ENCODE peak calls at places on chromosomes 2 and 18, in seven cellular contexts. F, B, Y, H, S, M and I are unnamed samples.

GRCh38 chr2:74777161-74777900 is 56.6 kb upstream of the HK2 start:
- DNase-seq in F (no peak), B (no peak), Y (no peak), H (no peak), S (no peak), M (no peak), I (no peak)

GRCh38 chr18:30039201-30039600 is 1003.3 kb downstream of the DSC3 start:
- DNase-seq in F (no peak), B (no peak), Y (no peak), H (no peak), S (no peak), M (no peak), I (no peak)

GRCh38 chr2:40962026-40962425 is 510.1 kb upstream of the SLC8A1 start:
- DNase-seq in F (no peak), B (no peak), Y (no peak), H (no peak), S (no peak), M (no peak), I (no peak)

GRCh38 chr2:29844713-29845320 is 76.6 kb downstream of the ALK start:
- DNase-seq in F (no peak), B (no peak), Y (peak; percentile 2), H (peak; percentile 74), S (no peak), M (peak; percentile 61), I (no peak)

GRCh38 chr2:134706587-134707329 is 12.0 kb downstream of the TMEM163 start:
- DNase-seq in F (no peak), B (no peak), Y (no peak), H (no peak), S (no peak), M (peak; percentile 88), I (no peak)

GRCh38 chr2:219634171-219634940 is 6.9 kb downstream of the SLC4A3 start:
- DNase-seq in F (no peak), B (no peak), Y (no peak), H (peak; percentile 16), S (no peak), M (no peak), I (no peak)

GRCh38 chr2:176147790-176148496 is 3.4 kb upstream of the HOXD4 start:
- DNase-seq in F (no peak), B (no peak), Y (no peak), H (no peak), S (no peak), M (no peak), I (no peak)

GRCh38 chr18:43961713-43962112 is 684.4 kb upstream of the SYT4 start:
- DNase-seq in F (no peak), B (no peak), Y (no peak), H (no peak), S (no peak), M (no peak), I (no peak)

GRCh38 chr2:23532311-23533013 is 147.5 kb downstream of the KLHL29 start:
- DNase-seq in F (peak; percentile 60), B (no peak), Y (no peak), H (no peak), S (peak; percentile 33), M (no peak), I (no peak)

GRCh38 chr2:481388-481787 is 193.5 kb upstream of the ALKAL2 start:
- DNase-seq in F (no peak), B (no peak), Y (no peak), H (no peak), S (no peak), M (no peak), I (no peak)

GRCh38 chr18:995641-996040 is 91.0 kb downstream of the ADCYAP1 start:
- DNase-seq in F (no peak), B (no peak), Y (peak; percentile 11), H (no peak), S (no peak), M (peak; percentile 88), I (no peak)

GRCh38 chr18:79988079-79988924 is at the start of gene TXNL4A:
- DNase-seq in F (peak; percentile 76), B (peak; percentile 83), Y (peak; percentile 75), H (peak; percentile 84), S (peak; percentile 83), M (peak; percentile 27), I (peak; percentile 31)

GRCh38 chr18:36817039-36817438 is 11.8 kb downstream of the TPGS2 start:
- DNase-seq in F (no peak), B (no peak), Y (no peak), H (no peak), S (no peak), M (no peak), I (no peak)

GRCh38 chr2:25332571-25332970 is 9.2 kb downstream of the DNMT3A start:
- DNase-seq in F (no peak), B (no peak), Y (no peak), H (no peak), S (no peak), M (no peak), I (no peak)